ENCODE peak calls at places on chromosomes 5 and 9, in nine cellular contexts. X, O, Y, L, D, G, N, J and A are unnamed samples.

GRCh38 chr5:172065431-172066065 is 59.1 kb upstream of the FBXW11 start:
- DNase-seq in G (no peak), J (no peak), D (no peak), L (peak), X (no peak), Y (no peak), N (no peak), O (no peak), A (no peak)

GRCh38 chr5:5658226-5658625 is 235.7 kb downstream of the ICE1 start:
- DNase-seq in Y (peak), L (no peak), X (peak), D (peak), J (peak), O (no peak), N (no peak), G (no peak), A (peak)

GRCh38 chr9:138073408-138073807 is 195.8 kb downstream of the CACNA1B start:
- DNase-seq in G (no peak), J (no peak), O (no peak), L (no peak), N (no peak), Y (no peak), X (no peak), D (peak), A (peak)

GRCh38 chr9:82764270-82764669 is 298.7 kb downstream of the RASEF start:
- DNase-seq in Y (no peak), X (no peak), L (no peak), J (no peak), D (no peak), O (no peak), G (no peak), N (no peak), A (no peak)

GRCh38 chr5:50401337-50401736 is 39.8 kb downstream of the EMB start:
- DNase-seq in G (no peak), Y (no peak), X (no peak), N (no peak), D (no peak), O (no peak), L (no peak), J (no peak), A (no peak)

GRCh38 chr5:29758986-29759421 is 1434.5 kb upstream of the CDH6 start:
- DNase-seq in J (peak), G (no peak), X (no peak), L (no peak), N (no peak), D (no peak), Y (no peak), O (no peak), A (no peak)

GRCh38 chr9:33439731-33440130 is 7.7 kb downstream of the AQP3 start:
- DNase-seq in Y (no peak), J (no peak), N (no peak), G (no peak), X (no peak), O (no peak), D (no peak), L (no peak), A (no peak)

GRCh38 chr5:154989641-154990040 is 23.9 kb upstream of the KIF4B start:
- DNase-seq in G (no peak), N (no peak), J (no peak), O (no peak), L (no peak), D (no peak), X (no peak), Y (no peak), A (no peak)

GRCh38 chr5:8363133-8363532 is 494.2 kb downstream of the MTRR start:
- DNase-seq in X (no peak), L (no peak), G (no peak), Y (no peak), N (no peak), O (no peak), J (no peak), D (no peak), A (no peak)